ENCODE peak calls at places on chromosome 2, in seven cellular contexts. T is choroid plexus epithelial cell, X is cardiac muscle cell, Y is heart right ventricle, R is lower lobe of right lung, P is upper lobe of left lung, H is Peyer's patch. S is an unnamed sample.

GRCh38 chr2:220455389-220455788 is 828.0 kb downstream of the SLC4A3 start:
- DNase-seq in X (no peak), R (no peak), P (no peak), Y (no peak), H (no peak), T (no peak), S (no peak)

GRCh38 chr2:111119847-111120252 is 864 bp upstream of the BCL2L11 start:
- DNase-seq in R (peak), T (peak), X (peak), H (peak), P (no peak), Y (peak), S (no peak)

GRCh38 chr2:60849165-60849564 is 32.2 kb upstream of the REL start:
- DNase-seq in X (no peak), H (no peak), T (peak), R (no peak), Y (no peak), P (no peak), S (no peak)

GRCh38 chr2:100730290-100730868 is 89.6 kb upstream of the NPAS2 start:
- DNase-seq in Y (peak), R (peak), H (no peak), X (peak), T (peak), P (no peak), S (no peak)

GRCh38 chr2:5070257-5070656 is 621.9 kb upstream of the SOX11 start:
- DNase-seq in Y (no peak), T (peak), H (no peak), X (no peak), P (no peak), R (no peak), S (no peak)

GRCh38 chr2:147843421-147843863 is 1.4 kb upstream of the ACVR2A start:
- DNase-seq in R (no peak), X (no peak), Y (no peak), T (no peak), H (no peak), P (no peak), S (no peak)

GRCh38 chr2:149225446-149225845 is 104.9 kb upstream of the LYPD6 start:
- DNase-seq in Y (no peak), H (no peak), T (no peak), X (no peak), R (no peak), P (no peak), S (no peak)

GRCh38 chr2:58194451-58194850 is 46.7 kb downstream of the FANCL start:
- DNase-seq in Y (no peak), R (no peak), T (peak), X (peak), H (no peak), P (no peak), S (no peak)

GRCh38 chr2:124524155-124524910 is 499.2 kb downstream of the CNTNAP5 start:
- DNase-seq in R (no peak), X (no peak), H (no peak), T (no peak), Y (no peak), P (no peak), S (no peak)

GRCh38 chr2:177489719-177490301 is 97.2 kb downstream of the AGPS start:
- DNase-seq in R (no peak), T (peak), H (no peak), X (peak), Y (no peak), P (no peak), S (no peak)

GRCh38 chr2:158006961-158007664 is 94.6 kb upstream of the UPP2 start:
- DNase-seq in X (peak), R (peak), P (no peak), T (peak), Y (no peak), H (no peak), S (no peak)

GRCh38 chr2:188786368-188786781 is 187.8 kb upstream of the COL3A1 start:
- DNase-seq in P (no peak), R (no peak), T (peak), Y (no peak), H (no peak), X (no peak), S (no peak)

GRCh38 chr2:156338578-156338977 is 6.1 kb upstream of the NR4A2 start:
- DNase-seq in R (no peak), Y (no peak), H (no peak), X (no peak), T (no peak), P (no peak), S (no peak)

GRCh38 chr2:161273038-161273760 is 35.0 kb upstream of the PSMD14 start:
- DNase-seq in R (no peak), X (peak), T (peak), H (no peak), P (no peak), Y (no peak), S (no peak)

GRCh38 chr2:85579266-85579935 is 2.0 kb downstream of the VAMP8 start:
- DNase-seq in H (no peak), P (no peak), X (no peak), Y (no peak), T (no peak), R (peak), S (no peak)

GRCh38 chr2:70923378-70924015 is 12.2 kb upstream of the ATP6V1B1 start:
- DNase-seq in H (no peak), X (no peak), T (peak), P (no peak), Y (no peak), R (no peak), S (no peak)

GRCh38 chr2:84919885-84920580 is 14.6 kb downstream of the TMSB10 start:
- DNase-seq in P (no peak), R (no peak), H (no peak), T (peak), Y (no peak), X (no peak), S (peak)

GRCh38 chr2:2181505-2181904 is 149.6 kb downstream of the MYT1L start:
- DNase-seq in P (no peak), Y (no peak), R (no peak), X (no peak), T (no peak), H (no peak), S (no peak)

GRCh38 chr2:147351789-147352188 is 493.0 kb upstream of the ACVR2A start:
- DNase-seq in R (no peak), P (no peak), X (no peak), H (no peak), Y (no peak), T (no peak), S (no peak)

GRCh38 chr2:70855679-70856078 is 20.1 kb upstream of the CD207 start:
- DNase-seq in R (no peak), Y (no peak), P (no peak), H (no peak), T (peak), X (no peak), S (no peak)

DNA sequence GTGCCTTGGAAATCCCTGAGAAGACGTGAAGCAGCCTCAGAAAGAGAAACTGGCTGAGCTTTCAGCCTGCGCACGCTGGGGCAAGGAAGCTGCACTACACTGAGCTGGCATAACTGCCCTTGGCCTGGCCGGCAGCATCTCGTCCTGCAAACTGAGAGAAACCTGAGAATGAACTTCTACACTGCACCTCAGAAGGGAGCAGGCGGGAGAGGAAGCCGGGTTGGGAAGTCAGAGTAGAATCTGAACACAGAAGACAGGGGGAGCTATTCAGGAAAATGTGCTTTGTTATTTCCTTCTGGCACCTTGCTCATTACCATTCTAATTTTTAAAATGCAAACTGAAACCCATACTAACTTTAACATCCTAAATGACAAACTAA is 70.9 kb downstream of the ZEB2 start:
- DNase-seq in P (peak), H (no peak), T (no peak), Y (peak), R (no peak), X (peak), S (no peak)
- TF ChIP-seq CTCF in P (no peak), H (peak), T (peak), Y (peak), R (peak), X (peak), S (no peak)

DNA sequence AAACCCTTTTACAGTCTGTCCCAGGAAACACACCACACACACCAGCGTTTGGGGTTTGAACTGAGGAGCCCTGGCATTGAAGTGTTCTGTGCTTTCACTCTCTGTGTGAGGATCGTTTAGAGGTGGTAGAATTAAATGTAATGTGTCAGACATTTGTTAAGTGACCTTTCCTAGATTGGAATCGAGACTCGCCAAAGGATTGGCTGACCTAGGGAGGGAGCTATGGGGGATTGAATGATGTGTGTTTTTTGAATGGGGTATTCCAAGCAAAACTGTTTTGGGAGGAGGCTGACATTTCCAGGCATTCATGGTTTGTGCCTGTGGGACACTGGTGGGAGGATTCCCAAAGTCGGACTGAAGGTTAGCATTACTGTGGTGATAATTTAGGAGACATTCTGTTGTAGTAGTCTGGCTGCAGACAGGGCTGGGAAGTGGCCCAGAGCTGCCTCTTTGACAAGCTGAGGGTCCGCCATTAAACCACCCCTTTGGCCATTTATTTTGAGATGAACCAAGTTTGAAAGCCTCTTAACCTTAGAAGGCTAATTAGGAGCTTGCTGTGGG is 1.7 kb downstream of the MYO1B start:
- DNase-seq in R (no peak), Y (no peak), P (no peak), H (no peak), X (no peak), T (peak), S (no peak)
- H3K4me3 ChIP-seq in R (peak), Y (peak), P (no peak), H (peak), X (peak), T (peak), S (peak)

DNA sequence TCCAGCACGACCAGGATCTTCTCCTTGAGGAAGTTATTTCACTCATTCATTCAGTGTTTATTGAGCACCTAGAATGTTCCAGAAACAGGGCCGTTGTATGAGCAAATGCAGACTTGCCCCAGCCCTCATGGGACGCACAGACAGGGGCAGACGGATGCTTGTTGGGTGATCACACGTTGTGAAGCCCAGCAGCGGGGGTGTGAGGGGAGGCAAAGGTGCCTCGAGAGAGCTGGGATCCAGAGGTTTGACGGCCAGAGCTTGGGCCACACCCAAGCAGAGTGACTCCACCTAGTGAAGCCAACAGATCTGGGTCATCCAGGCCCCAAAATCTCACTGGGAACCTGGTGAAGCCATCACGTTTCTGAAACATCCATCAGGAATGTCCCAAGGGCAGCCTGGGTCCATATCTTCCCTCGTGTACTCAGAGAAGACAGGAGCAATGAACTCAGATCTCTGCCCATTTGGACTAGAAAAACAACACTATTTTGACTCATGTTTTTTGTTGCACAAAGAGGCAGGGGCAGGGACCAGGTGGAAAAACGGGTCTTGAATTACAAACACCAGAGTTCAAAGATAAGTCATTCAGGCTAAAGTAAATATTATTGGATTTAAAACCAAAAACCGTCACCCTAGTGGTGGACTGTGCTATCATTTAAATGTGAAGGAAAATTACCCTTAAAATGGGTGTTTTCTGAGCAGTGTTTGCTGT is 54.9 kb upstream of the RBM44 start:
- DNase-seq in X (no peak), R (no peak), H (no peak), P (no peak), Y (no peak), T (peak), S (no peak)
- TF ChIP-seq CTCF in X (no peak), R (no peak), H (peak), P (peak), Y (no peak), T (peak), S (no peak)

DNA sequence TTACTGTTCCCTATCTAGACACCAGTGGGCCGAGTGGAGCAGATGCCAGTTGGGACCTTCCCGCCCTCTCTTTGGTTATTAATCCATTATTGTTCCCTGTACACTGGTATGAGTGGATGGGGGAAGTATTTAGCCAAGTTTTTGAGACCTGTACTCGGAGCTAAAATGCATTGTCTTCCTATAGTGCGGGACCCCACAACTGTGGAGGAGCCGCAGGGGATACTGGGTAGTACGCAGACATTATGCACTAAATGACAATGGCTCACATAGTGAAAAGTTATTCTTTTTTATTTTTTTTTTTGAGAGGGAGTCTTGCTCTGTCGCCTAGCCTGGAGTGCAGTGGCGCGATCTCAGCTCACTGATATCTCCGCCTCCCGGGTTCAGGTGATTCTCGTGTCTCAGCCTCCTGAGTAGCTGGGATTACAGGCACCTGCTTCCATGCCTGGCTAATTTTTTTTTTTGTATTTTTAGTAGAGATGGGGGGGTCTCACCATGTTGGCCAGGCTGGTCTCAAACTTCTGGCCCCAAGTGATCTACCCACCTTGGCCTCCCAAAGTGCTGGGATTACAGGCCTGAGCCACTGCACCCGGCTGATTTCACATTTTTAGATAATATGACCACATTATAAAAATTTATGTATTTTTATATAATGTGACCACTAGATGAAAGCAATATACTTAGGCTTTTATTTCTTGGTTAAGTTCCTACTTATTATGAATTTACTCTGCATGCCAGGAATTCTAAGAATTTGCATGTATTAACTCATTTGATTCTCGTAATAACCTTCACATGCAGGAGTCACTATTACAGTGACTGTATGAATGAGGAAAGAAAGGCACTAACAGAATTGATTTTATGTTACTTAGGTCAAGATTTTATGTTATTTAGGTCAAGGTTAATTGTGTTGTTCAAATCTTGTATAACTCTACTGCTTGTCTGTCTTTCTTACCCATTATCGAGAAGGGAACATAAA is 25.9 kb upstream of the CASP8 start:
- DNase-seq in T (peak), P (no peak), Y (no peak), R (no peak), X (no peak), H (peak), S (no peak)
- H3K4me3 ChIP-seq in T (no peak), P (no peak), Y (peak), R (peak), X (no peak), H (peak), S (peak)

GRCh38 chr2:197108758-197109157 is 182.3 kb upstream of the PGAP1 start:
- DNase-seq in R (no peak), P (no peak), X (no peak), Y (peak), T (peak), H (no peak), S (no peak)
- TF ChIP-seq CTCF in R (no peak), P (no peak), X (no peak), Y (no peak), T (no peak), H (no peak), S (no peak)

GRCh38 chr2:69790601-69790959 is 38.9 kb upstream of the GMCL1 start:
- DNase-seq in X (no peak), H (no peak), T (no peak), P (no peak), R (no peak), Y (no peak), S (no peak)
- H3K4me3 ChIP-seq in X (no peak), H (no peak), T (no peak), P (no peak), R (no peak), Y (no peak), S (no peak)

GRCh38 chr2:98357856-98358255 is 11.6 kb downstream of the CNGA3 start:
- DNase-seq in R (no peak), X (no peak), P (no peak), T (no peak), Y (no peak), H (no peak), S (no peak)
- TF ChIP-seq CTCF in R (no peak), X (no peak), P (no peak), T (no peak), Y (no peak), H (no peak), S (no peak)

DNA sequence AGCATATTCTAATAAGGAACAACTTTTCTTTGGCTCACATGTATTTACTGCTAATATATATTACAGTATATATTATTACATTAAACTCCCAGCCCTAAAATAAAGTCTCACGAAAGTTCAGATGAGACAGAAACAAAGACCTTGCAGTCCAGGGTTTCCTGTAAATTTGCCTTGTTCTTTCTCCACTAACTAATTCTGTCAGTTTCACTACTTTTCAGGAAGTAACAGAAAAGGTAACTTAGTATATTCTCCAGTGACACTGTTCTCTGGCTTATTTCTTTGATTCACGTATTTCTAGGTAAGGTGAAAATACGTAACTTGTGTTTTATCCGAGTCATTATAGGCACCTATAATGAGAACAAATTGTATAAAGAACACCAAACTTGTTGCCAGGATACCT is 35.2 kb downstream of the HDLBP start:
- DNase-seq in Y (no peak), H (no peak), P (no peak), R (no peak), T (no peak), X (no peak), S (no peak)
- H3K4me3 ChIP-seq in Y (no peak), H (no peak), P (no peak), R (no peak), T (no peak), X (no peak), S (no peak)

DNA sequence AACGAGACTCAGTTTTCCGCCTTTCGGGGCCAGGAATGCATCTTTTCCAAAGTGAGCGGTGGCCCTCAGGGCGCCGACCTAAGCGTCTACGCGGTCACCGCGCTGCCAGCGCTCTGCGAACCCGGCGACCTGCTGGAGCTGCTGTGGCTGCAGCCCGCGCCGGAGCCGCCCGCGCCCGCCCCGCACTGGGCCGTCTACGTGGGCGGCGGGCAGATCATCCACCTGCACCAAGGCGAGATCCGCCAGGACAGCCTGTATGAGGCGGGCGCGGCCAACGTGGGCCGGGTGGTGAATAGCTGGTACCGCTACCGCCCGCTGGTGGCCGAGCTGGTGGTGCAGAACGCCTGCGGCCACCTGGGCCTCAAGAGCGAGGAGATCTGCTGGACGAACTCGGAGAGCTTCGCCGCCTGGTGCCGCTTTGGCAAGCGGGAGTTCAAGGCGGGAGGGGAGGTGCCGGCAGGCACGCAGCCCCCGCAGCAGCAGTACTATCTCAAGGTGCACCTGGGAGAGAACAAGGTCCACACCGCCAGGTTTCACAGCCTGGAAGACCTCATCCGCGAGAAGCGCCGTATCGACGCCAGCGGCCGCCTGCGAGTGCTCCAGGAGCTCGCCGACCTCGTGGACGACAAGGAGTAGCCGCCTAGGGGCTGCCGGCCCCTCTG is 1.8 kb downstream of the LRATD1 start:
- DNase-seq in P (peak), T (peak), Y (peak), X (peak), R (peak), H (peak), S (peak)
- TF ChIP-seq CTCF in P (peak), T (peak), Y (peak), X (peak), R (peak), H (peak), S (peak)

S was measured in RWPE2.